ENCODE peak calls at places on chromosomes 16 and 17, in four cellular contexts. J, L, G and I are unnamed samples.

GRCh38 chr16:2056681-2057407 is 9.1 kb downstream of the TSC2 start:
- DNase-seq in G (peak; percentile 64), L (no peak), J (no peak), I (no peak)

GRCh38 chr17:80468781-80469533 is 7.5 kb downstream of the NPTX1 start:
- DNase-seq in J (no peak), L (no peak), G (no peak), I (no peak)

GRCh38 chr17:44184212-44184810 is 2.5 kb upstream of the TMUB2 start:
- DNase-seq in J (no peak), L (no peak), G (no peak), I (no peak)

GRCh38 chr16:86667035-86667434 is 88.7 kb downstream of the FOXL1 start:
- DNase-seq in L (no peak), G (no peak), J (peak; percentile 39), I (no peak)

GRCh38 chr17:18356624-18357023 is 6.7 kb downstream of the SHMT1 start:
- DNase-seq in G (no peak), L (peak; percentile 29), J (peak; percentile 77), I (no peak)

GRCh38 chr16:66419527-66419926 is 7.6 kb upstream of the BEAN1 start:
- DNase-seq in L (no peak), J (no peak), G (no peak), I (no peak)

GRCh38 chr17:38560503-38561318 is 45.0 kb downstream of the SRCIN1 start:
- DNase-seq in L (peak; percentile 51), J (no peak), G (no peak), I (peak; percentile 15)

GRCh38 chr17:69246726-69247375 is 18.2 kb upstream of the ABCA10 start:
- DNase-seq in L (peak; percentile 66), G (no peak), J (no peak), I (peak; percentile 58)

GRCh38 chr17:59469786-59470485 is 95.5 kb upstream of the DHX40 start:
- DNase-seq in J (no peak), L (no peak), G (no peak), I (no peak)

GRCh38 chr16:642189-643049 is 791 bp downstream of the MCRIP2 start:
- DNase-seq in G (no peak), J (no peak), L (no peak), I (peak; percentile 46)

GRCh38 chr17:66310528-66311148 is 8.2 kb downstream of the PRKCA start:
- DNase-seq in G (no peak), J (no peak), L (no peak), I (no peak)

GRCh38 chr17:82245144-82246039 is 16.6 kb downstream of the SLC16A3 start:
- DNase-seq in J (no peak), L (no peak), G (peak; percentile 67), I (no peak)
- H3K4me3 ChIP-seq in J (no peak overlapping the region), L (no peak overlapping the region), G (no peak overlapping the region), I (no peak overlapping the region)

GRCh38 chr17:78268191-78268874 is 36.9 kb downstream of the TMEM235 start:
- DNase-seq in L (no peak), G (peak; percentile 78), J (no peak), I (no peak)
- H3K4me3 ChIP-seq in L (no peak overlapping the region), G (no peak overlapping the region), J (no peak overlapping the region), I (no peak overlapping the region)

GRCh38 chr17:37546242-37546641 is 56.6 kb downstream of the DUSP14 start:
- DNase-seq in J (no peak), G (no peak), L (no peak), I (no peak)

GRCh38 chr17:37547986-37548385 is 58.3 kb downstream of the DUSP14 start:
- DNase-seq in L (no peak), J (no peak), G (no peak), I (no peak)

GRCh38 chr17:37555386-37555785 is 53.8 kb downstream of the SYNRG start:
- DNase-seq in L (no peak), J (no peak), G (no peak), I (no peak)

GRCh38 chr17:37553357-37553966 is 55.8 kb downstream of the SYNRG start:
- DNase-seq in G (no peak), J (no peak), L (no peak), I (no peak)

DNA sequence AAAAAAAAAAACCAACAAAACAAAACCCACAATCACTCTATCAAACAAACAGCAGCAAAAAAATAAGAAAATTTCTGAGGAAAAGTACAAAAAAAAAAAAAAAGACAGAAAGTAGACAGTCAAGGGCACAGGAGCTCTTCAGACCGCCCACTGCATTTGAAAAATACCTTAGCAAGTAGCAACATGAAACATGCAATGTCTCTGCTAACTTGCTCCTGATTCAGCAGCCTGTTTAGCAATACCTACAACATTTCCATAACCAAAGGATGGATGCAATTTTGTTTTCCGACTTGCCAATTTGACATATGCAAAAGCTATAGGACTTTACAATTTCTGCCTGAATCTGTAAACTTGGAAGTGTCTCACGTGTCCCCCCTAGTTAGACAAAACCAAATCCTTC is 57.4 kb downstream of the SYNRG start:
- DNase-seq in G (no peak), J (no peak), L (no peak), I (no peak)
- H3K4me3 ChIP-seq in G (no peak overlapping the region), J (no peak overlapping the region), L (no peak overlapping the region), I (no peak overlapping the region)

GRCh38 chr16:25020112-25020591 is 5.0 kb upstream of the ARHGAP17 start:
- DNase-seq in J (no peak), L (no peak), G (no peak), I (no peak)
- H3K4me3 ChIP-seq in J (no peak overlapping the region), L (no peak overlapping the region), G (no peak overlapping the region), I (no peak overlapping the region)